ENCODE peak calls at places on chromosomes 2 and 18, in nine cellular contexts. T is stimulated activated CD8-positive, alpha-beta memory T cell treated with anti-CD3 and anti-CD28 coated beads, Interleukin-4, amount 100 ng/mL, for 4 hours; Z is bronchial epithelial cell; L is AG08395; O is GM18507; K is H54; F is WTC11; N is cardiac muscle cell; J is stomach. E is an unnamed sample.

GRCh38 chr2:85536479-85536878 is 2.5 kb upstream of the MAT2A start:
- DNase-seq in T (no peak), Z (peak; percentile 41), L (peak; percentile 78), O (no peak), K (no peak), F (no peak), N (no peak), J (no peak), E (no peak)

GRCh38 chr2:199452200-199452990 is 5.3 kb downstream of the SATB2 start:
- DNase-seq in T (no peak), Z (no peak), L (peak; percentile 21), O (no peak), K (no peak), F (no peak), N (no peak), J (no peak), E (peak; percentile 32)

GRCh38 chr2:172079838-172080640 is 5.3 kb upstream of the DLX1 start:
- DNase-seq in T (no peak), Z (no peak), L (no peak), O (no peak), K (no peak), F (no peak), N (no peak), J (no peak), E (no peak)

GRCh38 chr2:240894006-240894405 is 1.9 kb downstream of the MAB21L4 start:
- DNase-seq in T (no peak), Z (no peak), L (no peak), O (no peak), K (no peak), F (no peak), N (no peak), J (no peak), E (no peak)

GRCh38 chr2:200677721-200678532 is 92.1 kb downstream of the AOX1 start:
- DNase-seq in T (no peak), Z (no peak), L (peak; percentile 76), O (no peak), K (no peak), F (no peak), N (no peak), J (no peak), E (no peak)

GRCh38 chr2:159921752-159922404 is 123.9 kb upstream of the CD302 start:
- DNase-seq in T (peak; percentile 47), Z (peak; percentile 45), L (peak; percentile 39), O (peak; percentile 71), K (peak; percentile 38), F (peak; percentile 94), N (peak; percentile 81), J (peak; percentile 84), E (no peak)

GRCh38 chr2:96811916-96812315 is 4.2 kb upstream of the CNNM3 start:
- DNase-seq in T (no peak), Z (no peak), L (peak; percentile 44), O (no peak), K (no peak), F (no peak), N (peak; percentile 58), J (no peak), E (no peak)

GRCh38 chr2:161103451-161103831 is 56.8 kb upstream of the TANK start:
- DNase-seq in T (no peak), Z (no peak), L (no peak), O (no peak), K (no peak), F (no peak), N (no peak), J (no peak), E (no peak)

GRCh38 chr2:207762146-207762545 is 7.6 kb downstream of the FZD5 start:
- DNase-seq in T (no peak), Z (no peak), L (no peak), O (no peak), K (no peak), F (no peak), N (no peak), J (no peak), E (no peak)

GRCh38 chr18:23573948-23574431 is 12.3 kb downstream of the NPC1 start:
- DNase-seq in T (no peak), Z (peak; percentile 80), L (peak; percentile 51), O (no peak), K (peak; percentile 48), F (no peak), N (no peak), J (no peak), E (no peak)

GRCh38 chr2:38866773-38867443 is 8.8 kb downstream of the DHX57 start:
- DNase-seq in T (no peak), Z (peak; percentile 94), L (no peak), O (no peak), K (no peak), F (no peak), N (no peak), J (no peak), E (no peak)

GRCh38 chr2:215271466-215271865 is 40.4 kb upstream of the ATIC start:
- DNase-seq in T (no peak), Z (no peak), L (no peak), O (no peak), K (no peak), F (peak; percentile 39), N (no peak), J (no peak), E (no peak)

GRCh38 chr2:180520206-180520605 is 460.2 kb upstream of the UBE2E3 start:
- DNase-seq in T (no peak), Z (peak; percentile 26), L (no peak), O (no peak), K (no peak), F (no peak), N (peak; percentile 2), J (no peak), E (peak; percentile 40)

GRCh38 chr2:76861708-76862107 is 660.5 kb downstream of the LRRTM4 start:
- DNase-seq in T (no peak), Z (no peak), L (no peak), O (no peak), K (no peak), F (no peak), N (no peak), J (no peak), E (no peak)

GRCh38 chr2:119178811-119179601 is 20.5 kb upstream of the C1QL2 start:
- DNase-seq in T (no peak), Z (peak; percentile 50), L (peak; percentile 32), O (no peak), K (peak; percentile 78), F (no peak), N (no peak), J (peak; percentile 35), E (no peak)

E was measured in NCI-H1092 treated with DMSO at 0.1 percent for 48 hours.